ENCODE peak calls at places on chromosomes 1 and 21, in seven cellular contexts. One of them, this sample, is unnamed.

GRCh38 chr1:154583691-154584212 is 16.2 kb downstream of the CHRNB2 start:
- DNase-seq in heart right ventricle: no peak
- DNase-seq in activated CD8-positive, alpha-beta T cell treated with anti-CD3 and anti-CD28 coated beads for 36 hours: no peak
- DNase-seq in mesothelial cell of epicardium: no peak
- DNase-seq in tibial artery: peak
- DNase-seq in GM12864: no peak
- DNase-seq in astrocyte of the spinal cord: no peak
- DNase-seq in this sample: no peak

GRCh38 chr1:111199881-111200801 is at the start of gene DENND2D:
- DNase-seq in heart right ventricle: peak
- DNase-seq in activated CD8-positive, alpha-beta T cell treated with anti-CD3 and anti-CD28 coated beads for 36 hours: peak
- DNase-seq in mesothelial cell of epicardium: no peak
- DNase-seq in tibial artery: peak
- DNase-seq in GM12864: no peak
- DNase-seq in astrocyte of the spinal cord: no peak
- DNase-seq in this sample: no peak

GRCh38 chr1:239600588-239600987 is 214.2 kb downstream of the CHRM3 start:
- DNase-seq in heart right ventricle: no peak
- DNase-seq in activated CD8-positive, alpha-beta T cell treated with anti-CD3 and anti-CD28 coated beads for 36 hours: no peak
- DNase-seq in mesothelial cell of epicardium: no peak
- DNase-seq in tibial artery: no peak
- DNase-seq in GM12864: no peak
- DNase-seq in astrocyte of the spinal cord: no peak
- DNase-seq in this sample: no peak

GRCh38 chr1:63321061-63321787 is 1.1 kb upstream of the FOXD3 start:
- DNase-seq in heart right ventricle: no peak
- DNase-seq in activated CD8-positive, alpha-beta T cell treated with anti-CD3 and anti-CD28 coated beads for 36 hours: no peak
- DNase-seq in mesothelial cell of epicardium: no peak
- DNase-seq in tibial artery: no peak
- DNase-seq in GM12864: no peak
- DNase-seq in astrocyte of the spinal cord: no peak
- DNase-seq in this sample: peak

GRCh38 chr1:217881131-217881543 is 250.0 kb downstream of the SPATA17 start:
- DNase-seq in heart right ventricle: no peak
- DNase-seq in activated CD8-positive, alpha-beta T cell treated with anti-CD3 and anti-CD28 coated beads for 36 hours: no peak
- DNase-seq in mesothelial cell of epicardium: no peak
- DNase-seq in tibial artery: no peak
- DNase-seq in GM12864: no peak
- DNase-seq in astrocyte of the spinal cord: no peak
- DNase-seq in this sample: no peak

GRCh38 chr1:112083487-112083886 is 94.0 kb upstream of the KCND3 start:
- DNase-seq in heart right ventricle: no peak
- DNase-seq in activated CD8-positive, alpha-beta T cell treated with anti-CD3 and anti-CD28 coated beads for 36 hours: no peak
- DNase-seq in mesothelial cell of epicardium: no peak
- DNase-seq in tibial artery: no peak
- DNase-seq in GM12864: no peak
- DNase-seq in astrocyte of the spinal cord: peak
- DNase-seq in this sample: no peak

GRCh38 chr1:43968348-43968948 is 1.4 kb upstream of the DPH2 start:
- DNase-seq in heart right ventricle: no peak
- DNase-seq in activated CD8-positive, alpha-beta T cell treated with anti-CD3 and anti-CD28 coated beads for 36 hours: peak
- DNase-seq in mesothelial cell of epicardium: no peak
- DNase-seq in tibial artery: no peak
- DNase-seq in GM12864: no peak
- DNase-seq in astrocyte of the spinal cord: no peak
- DNase-seq in this sample: no peak

GRCh38 chr21:36696640-36697472 is 2.1 kb upstream of the SIM2 start:
- DNase-seq in heart right ventricle: no peak
- DNase-seq in activated CD8-positive, alpha-beta T cell treated with anti-CD3 and anti-CD28 coated beads for 36 hours: no peak
- DNase-seq in mesothelial cell of epicardium: no peak
- DNase-seq in tibial artery: peak
- DNase-seq in GM12864: no peak
- DNase-seq in astrocyte of the spinal cord: no peak
- DNase-seq in this sample: no peak

GRCh38 chr1:232780354-232780753 is 24.9 kb upstream of the MAP10 start:
- DNase-seq in heart right ventricle: no peak
- DNase-seq in activated CD8-positive, alpha-beta T cell treated with anti-CD3 and anti-CD28 coated beads for 36 hours: no peak
- DNase-seq in mesothelial cell of epicardium: no peak
- DNase-seq in tibial artery: no peak
- DNase-seq in GM12864: no peak
- DNase-seq in astrocyte of the spinal cord: no peak
- DNase-seq in this sample: no peak

GRCh38 chr1:3604468-3604974 is 6.8 kb downstream of the MEGF6 start:
- DNase-seq in heart right ventricle: no peak
- DNase-seq in activated CD8-positive, alpha-beta T cell treated with anti-CD3 and anti-CD28 coated beads for 36 hours: no peak
- DNase-seq in mesothelial cell of epicardium: no peak
- DNase-seq in tibial artery: no peak
- DNase-seq in GM12864: no peak
- DNase-seq in astrocyte of the spinal cord: no peak
- DNase-seq in this sample: no peak

GRCh38 chr1:162996261-162996660 is 72.9 kb upstream of the RGS4 start:
- DNase-seq in heart right ventricle: no peak
- DNase-seq in activated CD8-positive, alpha-beta T cell treated with anti-CD3 and anti-CD28 coated beads for 36 hours: no peak
- DNase-seq in mesothelial cell of epicardium: no peak
- DNase-seq in tibial artery: no peak
- DNase-seq in GM12864: no peak
- DNase-seq in astrocyte of the spinal cord: no peak
- DNase-seq in this sample: no peak

GRCh38 chr1:204409111-204409510 is 2.5 kb downstream of the PPP1R15B start:
- DNase-seq in heart right ventricle: no peak
- DNase-seq in activated CD8-positive, alpha-beta T cell treated with anti-CD3 and anti-CD28 coated beads for 36 hours: no peak
- DNase-seq in mesothelial cell of epicardium: no peak
- DNase-seq in tibial artery: no peak
- DNase-seq in GM12864: no peak
- DNase-seq in astrocyte of the spinal cord: no peak
- DNase-seq in this sample: no peak

GRCh38 chr1:154474802-154475201 is 27.2 kb upstream of the TDRD10 start:
- DNase-seq in heart right ventricle: no peak
- DNase-seq in activated CD8-positive, alpha-beta T cell treated with anti-CD3 and anti-CD28 coated beads for 36 hours: no peak
- DNase-seq in mesothelial cell of epicardium: no peak
- DNase-seq in tibial artery: no peak
- DNase-seq in GM12864: no peak
- DNase-seq in astrocyte of the spinal cord: peak
- DNase-seq in this sample: no peak

GRCh38 chr1:100463809-100464424 is 74.0 kb upstream of the GPR88 start:
- DNase-seq in heart right ventricle: peak
- DNase-seq in activated CD8-positive, alpha-beta T cell treated with anti-CD3 and anti-CD28 coated beads for 36 hours: peak
- DNase-seq in mesothelial cell of epicardium: peak
- DNase-seq in tibial artery: no peak
- DNase-seq in GM12864: peak
- DNase-seq in astrocyte of the spinal cord: peak
- DNase-seq in this sample: peak

GRCh38 chr1:231423648-231424047 is 1.6 kb upstream of the EGLN1 start:
- DNase-seq in heart right ventricle: no peak
- DNase-seq in activated CD8-positive, alpha-beta T cell treated with anti-CD3 and anti-CD28 coated beads for 36 hours: no peak
- DNase-seq in mesothelial cell of epicardium: no peak
- DNase-seq in tibial artery: no peak
- DNase-seq in GM12864: no peak
- DNase-seq in astrocyte of the spinal cord: no peak
- DNase-seq in this sample: no peak

GRCh38 chr1:231420959-231421615 is 1.0 kb downstream of the EGLN1 start:
- DNase-seq in heart right ventricle: peak
- DNase-seq in activated CD8-positive, alpha-beta T cell treated with anti-CD3 and anti-CD28 coated beads for 36 hours: peak
- DNase-seq in mesothelial cell of epicardium: peak
- DNase-seq in tibial artery: peak
- DNase-seq in GM12864: no peak
- DNase-seq in astrocyte of the spinal cord: peak
- DNase-seq in this sample: peak

GRCh38 chr1:231421616-231421970 is 494 bp downstream of the EGLN1 start:
- DNase-seq in heart right ventricle: peak
- DNase-seq in activated CD8-positive, alpha-beta T cell treated with anti-CD3 and anti-CD28 coated beads for 36 hours: peak
- DNase-seq in mesothelial cell of epicardium: peak
- DNase-seq in tibial artery: peak
- DNase-seq in GM12864: no peak
- DNase-seq in astrocyte of the spinal cord: peak
- DNase-seq in this sample: peak

GRCh38 chr1:231422798-231423309 is 767 bp upstream of the EGLN1 start:
- DNase-seq in heart right ventricle: no peak
- DNase-seq in activated CD8-positive, alpha-beta T cell treated with anti-CD3 and anti-CD28 coated beads for 36 hours: no peak
- DNase-seq in mesothelial cell of epicardium: no peak
- DNase-seq in tibial artery: no peak
- DNase-seq in GM12864: no peak
- DNase-seq in astrocyte of the spinal cord: no peak
- DNase-seq in this sample: no peak

GRCh38 chr1:231421971-231422797 is at the start of gene EGLN1:
- DNase-seq in heart right ventricle: peak
- DNase-seq in activated CD8-positive, alpha-beta T cell treated with anti-CD3 and anti-CD28 coated beads for 36 hours: peak
- DNase-seq in mesothelial cell of epicardium: peak
- DNase-seq in tibial artery: peak
- DNase-seq in GM12864: peak
- DNase-seq in astrocyte of the spinal cord: peak
- DNase-seq in this sample: peak
- TF ChIP-seq CTCF in heart right ventricle: no peak
- TF ChIP-seq CTCF in activated CD8-positive, alpha-beta T cell treated with anti-CD3 and anti-CD28 coated beads for 36 hours: no peak
- TF ChIP-seq CTCF in mesothelial cell of epicardium: no peak
- TF ChIP-seq CTCF in tibial artery: peak
- TF ChIP-seq CTCF in GM12864: peak
- TF ChIP-seq CTCF in astrocyte of the spinal cord: peak
- TF ChIP-seq CTCF in this sample: peak

GRCh38 chr1:203219171-203219570 is 10.3 kb downstream of the CHIT1 start:
- DNase-seq in heart right ventricle: no peak
- DNase-seq in activated CD8-positive, alpha-beta T cell treated with anti-CD3 and anti-CD28 coated beads for 36 hours: no peak
- DNase-seq in mesothelial cell of epicardium: peak
- DNase-seq in tibial artery: no peak
- DNase-seq in GM12864: no peak
- DNase-seq in astrocyte of the spinal cord: no peak
- DNase-seq in this sample: no peak

GRCh38 chr1:203217139-203217621 is 12.3 kb downstream of the CHIT1 start:
- DNase-seq in heart right ventricle: no peak
- DNase-seq in activated CD8-positive, alpha-beta T cell treated with anti-CD3 and anti-CD28 coated beads for 36 hours: no peak
- DNase-seq in mesothelial cell of epicardium: no peak
- DNase-seq in tibial artery: no peak
- DNase-seq in GM12864: no peak
- DNase-seq in astrocyte of the spinal cord: no peak
- DNase-seq in this sample: no peak

GRCh38 chr1:203217668-203218067 is 11.8 kb downstream of the CHIT1 start:
- DNase-seq in heart right ventricle: no peak
- DNase-seq in activated CD8-positive, alpha-beta T cell treated with anti-CD3 and anti-CD28 coated beads for 36 hours: no peak
- DNase-seq in mesothelial cell of epicardium: peak
- DNase-seq in tibial artery: no peak
- DNase-seq in GM12864: no peak
- DNase-seq in astrocyte of the spinal cord: no peak
- DNase-seq in this sample: no peak

GRCh38 chr1:203223012-203223775 is 6.3 kb downstream of the CHIT1 start:
- DNase-seq in heart right ventricle: no peak
- DNase-seq in activated CD8-positive, alpha-beta T cell treated with anti-CD3 and anti-CD28 coated beads for 36 hours: no peak
- DNase-seq in mesothelial cell of epicardium: peak
- DNase-seq in tibial artery: no peak
- DNase-seq in GM12864: no peak
- DNase-seq in astrocyte of the spinal cord: no peak
- DNase-seq in this sample: no peak

GRCh38 chr1:203219934-203220333 is 9.5 kb downstream of the CHIT1 start:
- DNase-seq in heart right ventricle: no peak
- DNase-seq in activated CD8-positive, alpha-beta T cell treated with anti-CD3 and anti-CD28 coated beads for 36 hours: peak
- DNase-seq in mesothelial cell of epicardium: peak
- DNase-seq in tibial artery: no peak
- DNase-seq in GM12864: no peak
- DNase-seq in astrocyte of the spinal cord: no peak
- DNase-seq in this sample: no peak
- TF ChIP-seq CTCF in heart right ventricle: no peak
- TF ChIP-seq CTCF in activated CD8-positive, alpha-beta T cell treated with anti-CD3 and anti-CD28 coated beads for 36 hours: no peak
- TF ChIP-seq CTCF in mesothelial cell of epicardium: no peak
- TF ChIP-seq CTCF in tibial artery: no peak
- TF ChIP-seq CTCF in GM12864: no peak
- TF ChIP-seq CTCF in astrocyte of the spinal cord: no peak
- TF ChIP-seq CTCF in this sample: no peak

GRCh38 chr1:211182746-211183145 is 48.8 kb upstream of the KCNH1 start:
- DNase-seq in heart right ventricle: no peak
- DNase-seq in activated CD8-positive, alpha-beta T cell treated with anti-CD3 and anti-CD28 coated beads for 36 hours: no peak
- DNase-seq in mesothelial cell of epicardium: no peak
- DNase-seq in tibial artery: no peak
- DNase-seq in GM12864: no peak
- DNase-seq in astrocyte of the spinal cord: no peak
- DNase-seq in this sample: no peak
- TF ChIP-seq CTCF in heart right ventricle: no peak
- TF ChIP-seq CTCF in activated CD8-positive, alpha-beta T cell treated with anti-CD3 and anti-CD28 coated beads for 36 hours: no peak
- TF ChIP-seq CTCF in mesothelial cell of epicardium: no peak
- TF ChIP-seq CTCF in tibial artery: no peak
- TF ChIP-seq CTCF in GM12864: no peak
- TF ChIP-seq CTCF in astrocyte of the spinal cord: no peak
- TF ChIP-seq CTCF in this sample: no peak

DNA sequence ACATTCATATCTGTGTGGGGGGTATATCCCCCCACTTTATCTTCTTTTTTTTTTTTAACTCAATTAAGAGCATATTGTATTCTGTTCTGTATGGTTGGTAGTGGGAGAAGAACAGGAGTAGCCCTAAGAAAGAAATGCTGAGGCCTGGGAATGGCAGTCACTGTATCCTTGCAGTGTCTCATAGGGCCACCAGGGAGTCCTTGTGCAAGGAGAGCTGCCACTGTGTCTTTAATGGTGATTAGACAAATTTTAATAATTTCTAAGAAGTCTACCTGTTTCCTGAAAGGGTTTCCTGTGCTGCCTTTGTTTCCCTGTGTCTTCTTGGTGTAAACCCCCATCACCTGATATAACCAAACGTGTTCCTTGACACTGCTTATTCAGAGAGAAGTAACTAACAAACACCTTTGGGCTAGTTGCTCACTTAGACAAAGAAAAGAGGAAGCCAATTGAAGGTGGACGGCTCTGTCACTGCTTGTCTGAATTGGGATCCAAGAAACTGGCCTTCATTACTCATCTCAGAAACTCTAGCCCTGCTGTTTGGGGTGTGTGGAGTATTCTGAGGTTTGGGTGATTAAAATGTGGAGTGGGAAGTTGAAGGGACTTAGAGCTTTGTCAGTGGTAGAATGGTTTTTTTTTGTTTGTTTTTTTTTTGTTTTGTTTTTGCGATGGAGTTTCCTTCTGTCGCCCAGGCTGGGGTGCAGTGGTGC is 15.2 kb downstream of the GIPC2 start:
- DNase-seq in heart right ventricle: no peak
- DNase-seq in activated CD8-positive, alpha-beta T cell treated with anti-CD3 and anti-CD28 coated beads for 36 hours: no peak
- DNase-seq in mesothelial cell of epicardium: no peak
- DNase-seq in tibial artery: no peak
- DNase-seq in GM12864: peak
- DNase-seq in astrocyte of the spinal cord: peak
- DNase-seq in this sample: peak
- TF ChIP-seq CTCF in heart right ventricle: no peak
- TF ChIP-seq CTCF in activated CD8-positive, alpha-beta T cell treated with anti-CD3 and anti-CD28 coated beads for 36 hours: no peak
- TF ChIP-seq CTCF in mesothelial cell of epicardium: no peak
- TF ChIP-seq CTCF in tibial artery: no peak
- TF ChIP-seq CTCF in GM12864: peak
- TF ChIP-seq CTCF in astrocyte of the spinal cord: no peak
- TF ChIP-seq CTCF in this sample: no peak

DNA sequence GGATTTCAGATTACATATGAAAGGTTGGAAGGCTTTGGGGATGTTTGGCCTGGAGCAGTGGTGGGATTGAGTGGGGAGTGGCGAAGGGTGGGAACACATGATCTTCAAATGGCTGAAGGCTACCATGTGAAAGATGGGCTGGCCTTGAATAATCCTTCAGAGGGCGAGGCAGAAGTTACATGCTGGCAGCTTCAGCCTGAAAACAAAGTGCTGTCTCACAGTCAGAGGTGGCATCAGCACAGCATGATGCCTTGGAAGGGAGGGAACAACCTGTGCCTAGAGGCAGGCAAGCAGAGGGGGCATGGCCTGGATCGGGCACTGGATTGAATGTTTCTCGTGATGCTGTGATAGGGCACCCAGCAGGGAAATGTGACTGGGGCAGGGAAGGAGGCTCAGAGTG is 130.8 kb downstream of the BEND5 start:
- DNase-seq in heart right ventricle: no peak
- DNase-seq in activated CD8-positive, alpha-beta T cell treated with anti-CD3 and anti-CD28 coated beads for 36 hours: no peak
- DNase-seq in mesothelial cell of epicardium: no peak
- DNase-seq in tibial artery: no peak
- DNase-seq in GM12864: no peak
- DNase-seq in astrocyte of the spinal cord: no peak
- DNase-seq in this sample: no peak
- TF ChIP-seq CTCF in heart right ventricle: no peak
- TF ChIP-seq CTCF in activated CD8-positive, alpha-beta T cell treated with anti-CD3 and anti-CD28 coated beads for 36 hours: no peak
- TF ChIP-seq CTCF in mesothelial cell of epicardium: no peak
- TF ChIP-seq CTCF in tibial artery: no peak
- TF ChIP-seq CTCF in GM12864: no peak
- TF ChIP-seq CTCF in astrocyte of the spinal cord: no peak
- TF ChIP-seq CTCF in this sample: no peak

GRCh38 chr1:65209005-65209885 is 61.2 kb downstream of the AK4 start:
- DNase-seq in heart right ventricle: no peak
- DNase-seq in activated CD8-positive, alpha-beta T cell treated with anti-CD3 and anti-CD28 coated beads for 36 hours: peak
- DNase-seq in mesothelial cell of epicardium: no peak
- DNase-seq in tibial artery: no peak
- DNase-seq in GM12864: no peak
- DNase-seq in astrocyte of the spinal cord: peak
- DNase-seq in this sample: peak
- TF ChIP-seq CTCF in heart right ventricle: peak
- TF ChIP-seq CTCF in activated CD8-positive, alpha-beta T cell treated with anti-CD3 and anti-CD28 coated beads for 36 hours: peak
- TF ChIP-seq CTCF in mesothelial cell of epicardium: peak
- TF ChIP-seq CTCF in tibial artery: peak
- TF ChIP-seq CTCF in GM12864: peak
- TF ChIP-seq CTCF in astrocyte of the spinal cord: peak
- TF ChIP-seq CTCF in this sample: peak